ENCODE peak calls at places on chromosomes 1 and 21, in seven cellular contexts. J is tibial artery; R is CD8-positive, alpha-beta T cell; W is BE2C; K is testis; I is hepatocyte; D is cardiac muscle cell. P is an unnamed sample.

GRCh38 chr1:2251363-2251762 is 23.2 kb downstream of the SKI start:
- DNase-seq in J (no peak), R (no peak), W (no peak), K (no peak), I (no peak), D (no peak), P (no peak)

GRCh38 chr1:241531195-241532172 is 694 bp upstream of the KMO start:
- DNase-seq in J (no peak), R (no peak), W (no peak), K (no peak), I (peak; percentile 71), D (peak; percentile 81), P (no peak)

GRCh38 chr1:99264201-99265021 is at the start of gene PLPPR4:
- DNase-seq in J (peak; percentile 33), R (no peak), W (peak; percentile 84), K (peak; percentile 61), I (peak; percentile 68), D (peak; percentile 30), P (peak; percentile 90)

GRCh38 chr1:40722622-40723021 is 31.1 kb downstream of the NFYC start:
- DNase-seq in J (no peak), R (no peak), W (no peak), K (no peak), I (no peak), D (no peak), P (no peak)

GRCh38 chr1:212234431-212235298 is 50.5 kb upstream of the PPP2R5A start:
- DNase-seq in J (peak; percentile 69), R (no peak), W (no peak), K (no peak), I (peak; percentile 73), D (peak; percentile 95), P (no peak)

GRCh38 chr21:39251326-39251725 is 62.1 kb downstream of the BRWD1 start:
- DNase-seq in J (no peak), R (no peak), W (no peak), K (no peak), I (peak; percentile 18), D (peak; percentile 2), P (no peak)

GRCh38 chr1:99327357-99327756 is 63.1 kb downstream of the PLPPR4 start:
- DNase-seq in J (no peak), R (no peak), W (no peak), K (no peak), I (peak; percentile 16), D (no peak), P (no peak)

GRCh38 chr1:145871994-145872411 is 13.1 kb upstream of the PIAS3 start:
- DNase-seq in J (no peak), R (no peak), W (no peak), K (peak; percentile 34), I (no peak), D (peak; percentile 55), P (peak; percentile 83)

GRCh38 chr1:41371630-41372599 is 10.7 kb downstream of the FOXO6 start:
- DNase-seq in J (peak; percentile 38), R (no peak), W (peak; percentile 83), K (no peak), I (no peak), D (no peak), P (peak; percentile 93)

GRCh38 chr1:2126331-2127180 is 68.0 kb downstream of the FAAP20 start:
- DNase-seq in J (no peak), R (no peak), W (no peak), K (no peak), I (no peak), D (no peak), P (no peak)

GRCh38 chr1:9473032-9473792 is 66.1 kb upstream of the SLC25A33 start:
- DNase-seq in J (peak; percentile 91), R (no peak), W (no peak), K (peak; percentile 29), I (peak; percentile 91), D (peak; percentile 89), P (peak; percentile 87)

DNA sequence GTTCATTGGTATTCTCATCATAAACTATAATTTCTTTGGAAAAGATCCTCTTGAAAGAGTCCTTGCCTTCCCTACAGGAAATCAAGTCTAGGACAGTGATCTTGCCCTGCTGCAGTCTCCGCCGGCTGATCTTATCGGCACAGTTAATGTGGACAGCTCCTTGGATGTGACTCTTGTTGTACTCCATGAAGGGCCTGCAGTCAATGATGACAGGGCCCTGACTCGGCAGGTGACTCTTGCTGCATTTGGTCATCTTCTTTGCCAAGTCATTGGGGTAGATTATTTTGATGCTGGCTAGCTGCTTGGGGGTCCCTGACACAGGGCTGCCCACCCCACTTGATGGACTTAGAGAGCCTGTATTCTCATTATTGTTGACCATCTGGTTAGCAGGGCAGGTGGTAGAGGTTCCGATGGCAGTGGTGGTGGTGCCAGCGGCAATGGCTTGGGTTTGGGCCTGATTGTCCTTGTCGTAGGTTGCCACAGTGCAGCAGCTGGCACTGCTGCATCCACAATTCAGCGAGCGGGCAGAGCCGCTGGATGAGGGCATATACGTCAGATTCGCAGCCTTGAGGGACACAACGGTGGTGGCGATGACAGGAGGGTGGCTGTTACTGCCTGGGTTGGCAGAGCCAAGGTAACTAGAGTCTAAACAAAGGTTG is 2.7 kb downstream of the DUSP10 start:
- DNase-seq in J (no peak), R (no peak), W (no peak), K (no peak), I (no peak), D (no peak), P (no peak)
- H3K4me1 ChIP-seq in J (peaks cover 12% of the 10 kb centered on the region), R (peaks cover 17% of the 10 kb centered on the region), W (no peaks in the 10 kb centered on the region), K (no peaks in the 10 kb centered on the region), I (peaks cover 4% of the 10 kb centered on the region), D (peaks cover 39% of the 10 kb centered on the region), P (peaks cover 12% of the 10 kb centered on the region)

DNA sequence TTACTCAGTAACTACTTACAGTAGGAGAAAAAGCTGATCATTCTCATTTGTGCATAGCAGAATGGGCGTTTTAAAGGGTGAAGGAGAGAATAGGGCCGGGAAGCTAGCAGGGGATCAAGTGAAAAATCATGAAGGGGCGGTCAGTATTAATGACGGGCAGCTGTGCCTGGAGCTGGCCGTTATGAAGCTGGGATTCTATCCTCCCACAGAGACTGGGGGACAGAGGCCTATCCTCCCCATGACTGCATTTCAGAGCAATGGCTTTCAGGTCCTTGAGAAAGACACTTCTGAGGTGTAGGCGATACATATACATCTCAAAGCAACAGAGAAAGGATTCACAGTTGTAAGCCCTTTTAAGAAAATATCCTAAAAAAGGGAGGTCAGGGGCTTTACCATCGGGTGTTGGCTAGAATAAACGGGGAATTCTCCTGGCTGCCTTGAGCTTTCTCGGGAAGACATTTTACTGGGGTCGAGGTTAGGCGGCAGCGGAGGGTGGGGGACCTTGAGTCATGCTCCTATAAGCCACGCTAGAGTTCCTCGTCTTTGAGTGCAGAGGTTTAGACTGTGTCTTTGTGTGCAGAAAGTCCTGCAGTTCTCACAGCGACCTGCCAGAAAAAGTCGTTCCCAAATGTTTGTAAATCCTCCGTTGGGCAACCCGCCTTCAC is 564 bp upstream of the MTARC2 start:
- DNase-seq in J (no peak), R (no peak), W (no peak), K (no peak), I (no peak), D (no peak), P (no peak)
- TF ChIP-seq CTCF in J (no peak), R (no peak), W (no peak), K (no peak), I (no peak), D (no peak), P (no peak)

GRCh38 chr1:27416387-27417111 is 24.1 kb downstream of the GPR3 start:
- DNase-seq in J (no peak), R (no peak), W (peak; percentile 48), K (peak; percentile 67), I (peak; percentile 66), D (peak; percentile 80), P (peak; percentile 88)
- H3K4me1 ChIP-seq in J (peaks cover 59% of the 10 kb centered on the region), R (peaks cover 19% of the 10 kb centered on the region), W (no peaks in the 10 kb centered on the region), K (peaks cover 20% of the 10 kb centered on the region), I (peaks cover 24% of the 10 kb centered on the region), D (peaks cover 29% of the 10 kb centered on the region), P (peaks cover 5% of the 10 kb centered on the region)

DNA sequence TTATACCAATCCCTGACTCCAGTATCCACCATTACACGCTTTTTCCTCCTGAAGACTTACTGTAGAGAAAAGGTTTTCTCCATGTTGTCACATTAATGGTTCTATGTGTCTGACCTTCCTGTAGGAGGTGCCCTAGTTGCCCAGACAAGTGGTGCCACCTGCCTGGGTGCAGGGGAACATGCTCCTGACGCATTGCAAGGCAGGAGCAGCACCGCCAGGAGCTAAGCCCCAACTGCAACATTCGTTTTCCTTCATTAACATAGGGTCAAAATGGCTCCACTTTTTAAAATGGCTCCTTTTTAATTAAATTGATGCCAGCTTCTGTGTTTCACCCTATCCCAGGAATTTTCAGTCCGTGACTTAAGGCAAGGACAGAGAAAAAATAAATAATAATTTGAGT is 220.1 kb upstream of the SAMSN1 start:
- DNase-seq in J (no peak), R (no peak), W (no peak), K (no peak), I (no peak), D (no peak), P (peak; percentile 52)
- TF ChIP-seq CTCF in J (no peak), R (no peak), W (peak; percentile 17), K (no peak), I (no peak), D (no peak), P (peak; percentile 42)

DNA sequence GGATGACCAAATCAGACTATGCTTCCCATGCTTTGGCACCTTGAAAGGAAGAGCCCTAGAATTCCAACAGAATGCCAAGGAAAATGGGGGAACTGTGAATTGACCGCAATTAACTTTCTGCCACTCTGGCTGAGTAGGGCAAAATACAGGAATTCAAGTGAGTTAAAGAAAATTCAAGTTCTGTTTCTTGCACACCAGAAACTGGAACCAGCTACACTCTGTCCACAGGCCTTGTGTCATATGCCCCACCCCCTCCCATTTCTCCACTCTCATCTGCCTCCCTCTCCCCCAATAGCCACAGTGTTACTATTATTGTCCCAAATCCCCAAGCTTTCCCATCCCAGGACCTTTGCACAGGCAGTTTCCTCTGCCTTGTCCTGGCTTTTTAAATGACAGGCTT is 4.2 kb upstream of the STK40 start:
- DNase-seq in J (no peak), R (no peak), W (no peak), K (no peak), I (no peak), D (no peak), P (no peak)
- H3K4me1 ChIP-seq in J (peaks cover 30% of the 10 kb centered on the region), R (peaks cover 10% of the 10 kb centered on the region), W (peaks cover 12% of the 10 kb centered on the region), K (peaks cover 52% of the 10 kb centered on the region), I (peaks cover 14% of the 10 kb centered on the region), D (peaks cover 17% of the 10 kb centered on the region), P (peaks cover 9% of the 10 kb centered on the region)

GRCh38 chr1:157819886-157820285 is at the start of gene FCRL1:
- DNase-seq in J (no peak), R (no peak), W (no peak), K (no peak), I (no peak), D (no peak), P (no peak)

GRCh38 chr1:157813269-157813668 is 6.7 kb downstream of the FCRL1 start:
- DNase-seq in J (no peak), R (no peak), W (no peak), K (no peak), I (no peak), D (no peak), P (no peak)

GRCh38 chr1:157820299-157820698 is 379 bp upstream of the FCRL1 start:
- DNase-seq in J (no peak), R (no peak), W (no peak), K (no peak), I (no peak), D (no peak), P (no peak)

GRCh38 chr1:157819215-157819614 is 705 bp downstream of the FCRL1 start:
- DNase-seq in J (no peak), R (no peak), W (no peak), K (no peak), I (no peak), D (no peak), P (no peak)
- TF ChIP-seq CTCF in J (no peak), R (no peak), W (no peak), K (no peak), I (no peak), D (no peak), P (no peak)

GRCh38 chr1:23588749-23589505 is 29.6 kb upstream of the ID3 start:
- DNase-seq in J (no peak), R (no peak), W (no peak), K (no peak), I (no peak), D (no peak), P (no peak)
- H3K4me1 ChIP-seq in J (peaks cover 5% of the 10 kb centered on the region), R (peaks cover 37% of the 10 kb centered on the region), W (peaks cover 11% of the 10 kb centered on the region), K (no peaks in the 10 kb centered on the region), I (peaks cover 6% of the 10 kb centered on the region), D (peaks cover 32% of the 10 kb centered on the region), P (peaks cover 13% of the 10 kb centered on the region)